ENCODE peak calls at places on chromosomes 5 and 9, in eight cellular contexts. T is mesenchymal stem cell; C is effector memory CD4-positive, alpha-beta T cell; P is thoracic aorta; B is GM23338; X is neuronal stem cell; Q is GM12878; L is tibial artery. M is an unnamed sample.

GRCh38 chr9:79000218-79001002 is 571.4 kb upstream of the TLE4 start:
- DNase-seq in L (no peak), P (no peak), Q (no peak), X (no peak), C (no peak), T (no peak), B (no peak), M (no peak)

GRCh38 chr5:126837907-126838539 is 61.1 kb downstream of the LMNB1 start:
- DNase-seq in P (no peak), T (peak), B (no peak), X (no peak), C (no peak), L (no peak), Q (no peak), M (no peak)

GRCh38 chr9:87581513-87581912 is 83.8 kb downstream of the DAPK1 start:
- DNase-seq in P (no peak), T (peak), C (no peak), B (no peak), Q (no peak), X (no peak), L (no peak), M (no peak)

GRCh38 chr9:7862170-7862569 is 62.6 kb upstream of the DMAC1 start:
- DNase-seq in P (no peak), B (no peak), X (no peak), T (no peak), L (no peak), C (no peak), Q (no peak), M (no peak)

GRCh38 chr5:172348084-172348483 is 64.5 kb upstream of the UBTD2 start:
- DNase-seq in X (no peak), P (no peak), C (no peak), Q (no peak), L (no peak), B (no peak), T (no peak), M (no peak)

GRCh38 chr9:130884542-130885421 is 11.8 kb downstream of the QRFP start:
- DNase-seq in L (peak), C (no peak), Q (no peak), X (no peak), B (no peak), T (no peak), P (no peak), M (no peak)

GRCh38 chr9:99807276-99807852 is 14.3 kb upstream of the NR4A3 start:
- DNase-seq in L (peak), X (peak), Q (no peak), C (peak), T (peak), B (peak), P (peak), M (no peak)

GRCh38 chr9:71704806-71705205 is 63.5 kb downstream of the CEMIP2 start:
- DNase-seq in P (no peak), X (no peak), C (no peak), B (no peak), T (no peak), Q (no peak), L (no peak), M (no peak)

GRCh38 chr9:81665514-81665838 is 23.9 kb downstream of the TLE1 start:
- DNase-seq in Q (no peak), T (peak), C (no peak), L (no peak), X (no peak), B (peak), P (no peak), M (no peak)

GRCh38 chr9:137482094-137482781 is 23.1 kb upstream of the NSMF start:
- DNase-seq in X (no peak), B (no peak), Q (peak), T (peak), C (no peak), L (peak), P (no peak), M (no peak)

GRCh38 chr5:175617447-175617846 is 40.4 kb upstream of the HRH2 start:
- DNase-seq in L (no peak), P (no peak), C (no peak), B (peak), X (no peak), T (no peak), Q (no peak), M (no peak)

GRCh38 chr5:158940977-158941376 is 158.7 kb downstream of the EBF1 start:
- DNase-seq in Q (no peak), C (no peak), L (no peak), T (no peak), P (no peak), B (no peak), X (no peak), M (no peak)

GRCh38 chr5:158947831-158948230 is 151.9 kb downstream of the EBF1 start:
- DNase-seq in Q (no peak), L (no peak), B (no peak), T (no peak), C (no peak), P (no peak), X (no peak), M (no peak)

GRCh38 chr5:158943569-158943968 is 156.1 kb downstream of the EBF1 start:
- DNase-seq in P (no peak), L (no peak), C (no peak), T (no peak), Q (no peak), B (no peak), X (no peak), M (no peak)

GRCh38 chr5:158942217-158942616 is 157.5 kb downstream of the EBF1 start:
- DNase-seq in C (no peak), Q (no peak), X (no peak), L (no peak), B (no peak), T (peak), P (no peak), M (no peak)

DNA sequence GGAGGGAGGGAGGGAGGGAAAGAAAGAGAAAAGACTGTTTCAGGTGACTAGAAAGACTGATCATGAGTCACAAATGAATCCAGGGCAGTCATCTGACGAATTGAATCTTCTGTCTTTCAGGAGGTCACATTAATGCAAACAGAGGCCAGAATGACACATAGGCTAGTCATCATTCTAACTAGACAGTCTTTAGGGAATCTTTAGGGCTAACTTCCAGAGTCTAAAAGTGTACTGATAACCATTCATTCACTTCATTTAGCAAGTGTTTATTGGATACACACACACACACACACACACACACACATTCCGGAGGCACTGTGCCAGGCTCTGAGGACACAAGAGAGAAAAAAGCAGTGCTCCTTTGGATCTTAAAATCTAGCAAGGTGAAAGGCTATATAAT is 156.7 kb downstream of the EBF1 start:
- DNase-seq in Q (no peak), P (no peak), T (peak), C (no peak), X (no peak), L (no peak), B (no peak), M (no peak)
- H3K27ac ChIP-seq in Q (no peak), P (no peak), T (no peak), C (no peak), X (no peak), L (no peak), B (no peak), M (no peak)

GRCh38 chr5:169013208-169013728 is 287.7 kb downstream of the SLIT3 start:
- DNase-seq in C (no peak), B (peak), P (no peak), X (no peak), L (no peak), T (no peak), Q (no peak), M (no peak)
- H3K27ac ChIP-seq in C (no peak), B (peak), P (no peak), X (no peak), L (no peak), T (no peak), Q (no peak), M (peak)

DNA sequence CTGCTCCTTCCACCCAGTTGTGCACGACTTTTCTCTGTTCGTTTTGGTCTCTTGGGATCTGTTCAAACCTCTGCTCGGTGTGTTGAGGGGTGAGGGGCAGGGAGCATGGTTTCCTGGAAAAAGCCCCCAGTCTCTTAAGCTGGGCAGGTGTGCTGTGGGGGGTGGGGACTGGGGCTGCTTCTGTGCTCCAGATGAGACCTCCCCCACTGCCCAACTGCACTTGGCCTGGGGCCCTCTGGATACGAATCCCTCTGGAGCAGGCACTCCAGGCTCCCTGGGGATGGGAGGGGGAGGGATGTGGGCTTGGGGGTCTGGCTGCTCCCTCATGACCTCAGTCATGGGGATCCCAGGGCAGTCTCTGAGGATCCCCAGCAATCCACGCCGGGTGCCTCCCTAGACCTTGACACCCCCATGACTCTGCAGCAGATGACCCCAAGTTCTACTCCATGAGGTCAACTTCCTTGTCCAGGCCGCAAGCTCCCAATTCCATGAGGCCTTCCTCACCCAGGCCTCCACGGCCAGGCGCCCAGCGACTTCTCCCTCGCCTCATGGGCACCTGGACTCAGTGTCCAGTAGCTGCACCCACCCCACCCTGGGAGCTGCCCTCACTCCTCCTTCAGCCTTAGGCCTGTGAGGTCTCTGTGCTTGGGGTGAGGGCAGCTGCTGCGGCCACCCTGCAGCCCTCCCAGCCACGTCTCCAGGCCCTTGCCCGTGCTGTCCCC is 5.9 kb upstream of the AHRR start:
- DNase-seq in Q (no peak), T (no peak), P (no peak), X (no peak), L (no peak), C (no peak), B (no peak), M (no peak)
- H3K27ac ChIP-seq in Q (no peak), T (no peak), P (no peak), X (no peak), L (no peak), C (no peak), B (no peak), M (no peak)

GRCh38 chr5:112018846-112019245 is 261.9 kb upstream of the NREP start:
- DNase-seq in B (no peak), X (no peak), C (no peak), P (no peak), L (no peak), T (no peak), Q (peak), M (no peak)
- H3K27ac ChIP-seq in B (no peak), X (no peak), C (no peak), P (no peak), L (no peak), T (no peak), Q (no peak), M (no peak)

M was measured in caudate nucleus.